ENCODE peak calls at places on chromosomes 1 and 21, in eight cellular contexts. O, L, M, C, J, G, W and H are unnamed samples.
A peak's percentile ranks its signal among the peaks of the same experiment; 100 is the strongest.

GRCh38 chr21:38714998-38715397 is 90.7 kb upstream of the ETS2 start:
- DNase-seq in L (no peak), O (no peak), M (no peak), W (no peak), J (no peak), C (no peak), G (no peak), H (peak; percentile 20)

GRCh38 chr1:16073490-16074104 is at the start of gene FAM131C:
- DNase-seq in L (no peak), J (no peak), G (peak; percentile 52), C (no peak), W (peak; percentile 46), M (no peak), O (no peak), H (no peak)

GRCh38 chr1:110196917-110197782 is 13.0 kb upstream of the KCNC4 start:
- DNase-seq in L (no peak), C (no peak), W (peak; percentile 50), J (no peak), G (peak; percentile 37), O (no peak), M (peak; percentile 41), H (peak; percentile 65)

GRCh38 chr1:226809785-226810571 is 60.4 kb upstream of the PSEN2 start:
- DNase-seq in M (peak; percentile 3), J (no peak), O (no peak), C (no peak), W (no peak), G (no peak), L (no peak), H (peak; percentile 38)

GRCh38 chr1:156421062-156421938 is 52.3 kb downstream of the RHBG start:
- DNase-seq in G (peak; percentile 74), L (no peak), M (peak; percentile 45), J (no peak), C (peak; percentile 58), W (peak; percentile 83), O (peak; percentile 72), H (peak; percentile 44)

GRCh38 chr1:226643167-226643566 is 94.6 kb downstream of the STUM start:
- DNase-seq in J (no peak), G (no peak), O (peak; percentile 14), L (no peak), M (peak; percentile 81), C (no peak), W (no peak), H (peak; percentile 76)

GRCh38 chr1:67214420-67215174 is 48.3 kb downstream of the IL23R start:
- DNase-seq in M (peak; percentile 29), W (peak; percentile 24), L (no peak), O (no peak), G (no peak), C (no peak), J (no peak), H (peak; percentile 62)

GRCh38 chr1:230855886-230856285 is 12.4 kb downstream of the C1orf198 start:
- DNase-seq in C (no peak), W (no peak), G (no peak), J (no peak), O (no peak), M (peak; percentile 58), L (no peak), H (no peak)

GRCh38 chr1:55542901-55543504 is 327.8 kb upstream of the USP24 start:
- DNase-seq in G (no peak), O (no peak), C (no peak), M (peak; percentile 84), J (no peak), L (no peak), W (no peak), H (peak; percentile 46)

GRCh38 chr1:18486195-18486594 is 5.5 kb downstream of the KLHDC7A start:
- DNase-seq in M (no peak), C (no peak), J (no peak), W (no peak), O (no peak), G (no peak), L (no peak), H (no peak)

GRCh38 chr1:25565188-25565591 is 21.8 kb downstream of the LDLRAP1 start:
- DNase-seq in W (no peak), O (no peak), M (peak; percentile 47), L (no peak), G (no peak), C (no peak), J (no peak), H (peak; percentile 81)

GRCh38 chr1:16438516-16438915 is 1.3 kb upstream of the SPATA21 start:
- DNase-seq in G (no peak), M (no peak), O (no peak), C (no peak), L (no peak), J (no peak), W (no peak), H (no peak)

GRCh38 chr1:95728841-95729240 is 494.8 kb downstream of the RWDD3 start:
- DNase-seq in O (no peak), J (no peak), G (no peak), W (no peak), M (no peak), C (no peak), L (no peak), H (no peak)

GRCh38 chr1:3463013-3463385 is 8.5 kb downstream of the ARHGEF16 start:
- DNase-seq in C (no peak), W (no peak), L (no peak), G (no peak), M (no peak), O (no peak), J (no peak), H (no peak)

GRCh38 chr1:176783281-176783680 is 320.3 kb downstream of the PAPPA2 start:
- DNase-seq in L (no peak), G (no peak), W (no peak), J (no peak), C (no peak), O (no peak), M (no peak), H (no peak)

GRCh38 chr1:76503100-76503499 is 364.2 kb upstream of the ST6GALNAC5 start:
- DNase-seq in O (no peak), M (no peak), J (no peak), G (no peak), C (no peak), L (no peak), W (no peak), H (no peak)

GRCh38 chr1:86520789-86521521 is 25.9 kb upstream of the CLCA4 start:
- DNase-seq in L (no peak), W (no peak), M (no peak), J (no peak), C (no peak), O (no peak), G (no peak), H (no peak)

GRCh38 chr1:149979245-149979971 is 31.1 kb downstream of the OTUD7B start:
- DNase-seq in L (no peak), M (no peak), J (no peak), W (no peak), C (no peak), G (no peak), O (no peak), H (no peak)

GRCh38 chr1:149977345-149977744 is 33.2 kb downstream of the OTUD7B start:
- DNase-seq in M (no peak), W (no peak), J (no peak), L (no peak), G (no peak), O (no peak), C (no peak), H (no peak)

GRCh38 chr1:149978547-149979023 is 31.9 kb downstream of the OTUD7B start:
- DNase-seq in J (no peak), G (no peak), M (no peak), L (no peak), C (no peak), O (no peak), W (no peak), H (peak; percentile 66)

DNA sequence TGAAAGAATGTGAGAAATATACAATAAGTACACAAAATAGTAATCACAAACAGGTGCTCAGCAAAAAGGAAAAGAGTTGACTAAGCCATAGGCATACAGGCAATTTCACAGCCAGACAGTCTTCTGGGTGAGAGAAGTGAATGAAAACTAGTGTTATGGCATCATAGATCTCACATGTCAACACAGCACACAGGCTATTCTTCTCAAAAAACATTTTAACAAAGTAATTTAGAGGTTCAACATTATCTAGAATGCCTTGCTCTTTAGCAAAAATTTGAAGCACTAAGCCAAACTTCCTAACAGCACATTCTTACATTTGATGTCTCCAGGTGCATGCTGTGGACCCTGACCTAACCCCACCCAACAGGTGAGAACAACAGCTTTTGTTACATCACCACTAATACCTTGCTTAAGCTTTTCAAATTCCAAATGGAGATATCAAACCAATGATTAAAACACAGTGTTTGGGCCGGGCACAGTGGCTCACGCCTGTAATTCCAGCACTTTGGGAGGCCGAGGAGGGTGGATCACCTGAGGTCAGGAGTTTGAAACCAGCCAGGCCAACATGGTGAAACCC is 30.5 kb downstream of the OTUD7B start:
- DNase-seq in W (no peak), M (no peak), O (no peak), L (no peak), J (no peak), C (no peak), G (no peak), H (no peak)
- TF ChIP-seq CTCF in W (no peak), M (no peak), O (no peak), L (no peak), J (no peak), C (no peak), G (no peak), H (no peak)

GRCh38 chr1:199551967-199552565 is 475.4 kb upstream of the NR5A2 start:
- DNase-seq in W (peak; percentile 65), C (no peak), L (no peak), G (no peak), J (no peak), O (no peak), M (peak; percentile 76), H (peak; percentile 88)
- H3K4me3 ChIP-seq in W (no peak overlapping the region), C (no peak overlapping the region), L (no peak overlapping the region), G (no peak overlapping the region), J (no peak overlapping the region), O (no peak overlapping the region), M (no peak overlapping the region), H (no peak overlapping the region)

DNA sequence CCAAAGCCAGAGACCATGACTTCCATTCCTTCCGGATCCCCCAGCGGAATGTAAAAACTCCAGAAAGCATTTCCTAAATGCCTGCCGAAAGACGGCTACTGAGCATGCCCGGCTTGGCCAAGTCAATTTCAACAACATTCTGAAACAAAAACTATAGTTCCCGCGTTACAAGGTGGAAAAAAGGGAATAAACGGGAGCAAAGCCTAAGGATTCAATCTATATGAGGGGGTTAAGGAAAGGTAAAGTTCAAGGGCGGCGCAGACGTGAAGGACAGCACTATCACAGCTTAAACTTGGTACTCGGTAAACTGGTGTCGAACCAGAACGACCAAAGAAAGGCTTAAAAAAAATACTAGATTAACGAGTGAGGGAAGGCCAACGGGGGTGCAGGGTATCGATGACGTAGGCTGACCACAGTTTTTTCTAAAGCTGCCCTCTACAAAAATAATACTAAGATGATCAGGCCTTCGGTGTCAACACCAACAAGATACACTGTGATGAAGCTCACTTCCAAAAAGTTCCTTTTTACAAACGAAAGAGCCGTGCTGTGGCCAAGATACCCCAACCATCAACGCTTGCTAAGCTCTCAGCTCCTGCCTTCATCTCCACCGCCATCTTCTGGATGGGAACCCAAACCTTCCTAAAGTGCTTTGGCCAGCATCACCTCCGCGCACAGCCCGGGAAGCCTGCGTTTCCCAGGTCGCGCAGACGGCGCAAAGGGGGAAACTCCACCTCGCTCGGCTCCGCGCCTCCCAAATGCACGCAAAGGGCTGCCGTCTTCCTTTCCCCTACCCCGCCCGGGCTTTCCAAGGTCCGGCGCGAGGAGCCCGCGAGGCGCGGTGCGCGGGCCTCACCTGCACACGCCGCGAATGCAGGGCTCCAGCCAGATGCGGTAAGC is 730 bp downstream of the USP48 start:
- DNase-seq in O (no peak), J (no peak), C (peak; percentile 47), G (peak; percentile 56), W (peak; percentile 57), M (peak; percentile 54), L (no peak), H (peak; percentile 75)
- TF ChIP-seq CTCF in O (peak; percentile 35), J (no peak), C (no peak), G (no peak), W (peak; percentile 32), M (peak; percentile 35), L (no peak), H (peak; percentile 58)

GRCh38 chr1:160646192-160646591 is 652 bp downstream of the SLAMF1 start:
- DNase-seq in W (no peak), M (no peak), G (no peak), J (no peak), C (no peak), O (no peak), L (no peak), H (no peak)
- H3K4me3 ChIP-seq in W (no peak overlapping the region), M (no peak overlapping the region), G (peak overlapping the region; percentile 8), J (no peak overlapping the region), C (no peak overlapping the region), O (no peak overlapping the region), L (peak overlapping the region; percentile 13), H (no peak overlapping the region)